ENCODE peak calls at places on chromosomes 13 and 19, in four cellular contexts. L is AG08396, F is ascending aorta, M is Peyer's patch. Y is an unnamed sample.
A peak's percentile ranks its signal among the peaks of the same experiment; 100 is the strongest.

GRCh38 chr13:50459658-50460057 is 383.8 kb downstream of the DLEU7 start:
- DNase-seq in L (no peak), F (no peak), M (no peak), Y (no peak)

GRCh38 chr19:28534740-28535351 is 678.1 kb downstream of the UQCRFS1 start:
- DNase-seq in L (no peak), F (no peak), M (no peak), Y (no peak)

GRCh38 chr13:111339366-111340143 is 19.1 kb downstream of the TEX29 start:
- DNase-seq in L (no peak), F (peak; percentile 40), M (no peak), Y (no peak)

GRCh38 chr13:113428469-113428865 is 24.8 kb downstream of the ADPRHL1 start:
- DNase-seq in L (no peak), F (no peak), M (no peak), Y (no peak)

GRCh38 chr13:102277286-102277685 is 124.6 kb downstream of the FGF14 start:
- DNase-seq in L (no peak), F (no peak), M (no peak), Y (peak; percentile 40)

GRCh38 chr13:27194895-27195764 is 23.5 kb upstream of the USP12 start:
- DNase-seq in L (peak; percentile 73), F (no peak), M (no peak), Y (peak; percentile 81)

GRCh38 chr19:28290963-28291657 is 921.8 kb downstream of the UQCRFS1 start:
- DNase-seq in L (no peak), F (no peak), M (no peak), Y (no peak)

GRCh38 chr13:39510296-39510695 is 92.7 kb downstream of the LHFPL6 start:
- DNase-seq in L (no peak), F (no peak), M (no peak), Y (no peak)

GRCh38 chr13:38661276-38661675 is 25.6 kb upstream of the FREM2 start:
- DNase-seq in L (no peak), F (no peak), M (no peak), Y (no peak)

GRCh38 chr13:46905249-46905648 is 8.4 kb upstream of the HTR2A start:
- DNase-seq in L (no peak), F (no peak), M (no peak), Y (peak; percentile 37)

GRCh38 chr13:72122661-72123060 is 255.7 kb upstream of the DACH1 start:
- DNase-seq in L (no peak), F (no peak), M (no peak), Y (no peak)

GRCh38 chr19:14363203-14364097 is 17.8 kb upstream of the ADGRE5 start:
- DNase-seq in L (no peak), F (peak; percentile 94), M (peak; percentile 71), Y (peak; percentile 73)

GRCh38 chr13:95728957-95729356 is 52.0 kb downstream of the DNAJC3 start:
- DNase-seq in L (no peak), F (no peak), M (no peak), Y (no peak)

GRCh38 chr13:101127741-101128353 is 288.5 kb downstream of the NALCN start:
- DNase-seq in L (peak; percentile 51), F (no peak), M (no peak), Y (peak; percentile 17)

GRCh38 chr13:114142640-114143490 is 10.4 kb upstream of the RASA3 start:
- DNase-seq in L (no peak), F (peak; percentile 67), M (peak; percentile 53), Y (no peak)

GRCh38 chr19:50535672-50536071 is 22.0 kb upstream of the ASPDH start:
- DNase-seq in L (no peak), F (no peak), M (no peak), Y (no peak)

Y was measured in fibroblast of gingiva.